ENCODE peak calls at places on chromosomes 12 and 14, in ten cellular contexts. F, M, I, X, V, T, K, L, Q and U are unnamed samples.

GRCh38 chr12:107684990-107685359 is 624 bp upstream of the PWP1 start:
- DNase-seq in K (no peak), M (peak; percentile 83), X (no peak), Q (peak; percentile 70), L (no peak), T (no peak), I (peak; percentile 8), F (no peak), V (no peak), U (no peak)

GRCh38 chr12:508795-509194 is 49.1 kb downstream of the B4GALNT3 start:
- DNase-seq in Q (peak; percentile 57), K (no peak), T (peak; percentile 57), F (no peak), L (no peak), V (no peak), M (no peak), I (peak; percentile 81), X (no peak), U (peak; percentile 48)

GRCh38 chr12:116969615-116970575 is 59.1 kb downstream of the FBXW8 start:
- DNase-seq in V (no peak), Q (no peak), F (peak; percentile 73), K (no peak), I (no peak), M (no peak), X (peak; percentile 37), L (peak; percentile 63), T (no peak), U (no peak)

GRCh38 chr14:104799657-104800599 is 973 bp upstream of the ZBTB42 start:
- DNase-seq in L (peak; percentile 90), M (peak; percentile 84), X (peak; percentile 95), T (peak; percentile 90), K (peak; percentile 96), Q (peak; percentile 95), V (peak; percentile 45), I (peak; percentile 77), F (peak; percentile 93), U (peak; percentile 85)

GRCh38 chr14:37150414-37150813 is 22.0 kb downstream of the SLC25A21 start:
- DNase-seq in K (no peak), X (no peak), F (no peak), T (no peak), I (peak; percentile 76), L (no peak), Q (peak; percentile 56), V (no peak), M (peak; percentile 40), U (no peak)

GRCh38 chr14:33943081-33943480 is 7.8 kb downstream of the EGLN3 start:
- DNase-seq in V (no peak), T (peak; percentile 61), I (no peak), Q (no peak), M (no peak), X (peak; percentile 51), K (no peak), L (no peak), F (no peak), U (no peak)

GRCh38 chr12:53219116-53219955 is 12.3 kb upstream of the ITGB7 start:
- DNase-seq in Q (peak; percentile 54), X (peak; percentile 41), V (peak; percentile 60), L (peak; percentile 61), K (peak; percentile 76), I (peak; percentile 49), M (no peak), F (peak; percentile 46), T (no peak), U (no peak)

GRCh38 chr12:11834104-11834812 is 184.8 kb downstream of the ETV6 start:
- DNase-seq in X (no peak), T (no peak), I (peak; percentile 49), F (no peak), K (no peak), Q (no peak), M (no peak), L (no peak), V (no peak), U (no peak)

GRCh38 chr12:123223241-123223668 is 9.7 kb downstream of the MPHOSPH9 start:
- DNase-seq in Q (no peak), I (no peak), V (no peak), K (no peak), T (no peak), X (no peak), F (no peak), L (no peak), M (no peak), U (no peak)

GRCh38 chr14:93655078-93655750 is 133.1 kb downstream of the PRIMA1 start:
- DNase-seq in T (no peak), V (peak; percentile 30), M (peak; percentile 82), K (no peak), X (no peak), L (no peak), F (no peak), I (peak; percentile 85), Q (peak; percentile 90), U (no peak)

GRCh38 chr12:120437735-120438494 is at the start of gene COX6A1:
- DNase-seq in F (peak; percentile 97), V (peak; percentile 99), I (peak; percentile 100), X (peak; percentile 95), T (peak; percentile 97), L (peak; percentile 92), K (peak; percentile 98), Q (peak; percentile 99), M (peak; percentile 100), U (peak; percentile 97)
- H3K27ac ChIP-seq in F (peak within 1 kb of the TSS; percentile 89), V (peak within 1 kb of the TSS; percentile 87), I (peak within 1 kb of the TSS; percentile 31), X (peak within 1 kb of the TSS; percentile 69), T (peak within 1 kb of the TSS; percentile 88), L (peak within 1 kb of the TSS; percentile 92), K (peak within 1 kb of the TSS; percentile 81), Q (peak within 1 kb of the TSS; percentile 53), M (peak within 1 kb of the TSS; percentile 80), U (peak within 1 kb of the TSS; percentile 81)

GRCh38 chr14:96493178-96493577 is 9.0 kb upstream of the PAPOLA start:
- DNase-seq in L (no peak), M (no peak), X (no peak), V (no peak), I (no peak), K (no peak), F (no peak), T (no peak), Q (no peak), U (no peak)
- H3K4me3 ChIP-seq in L (no peak overlapping the region), M (no peak overlapping the region), X (no peak overlapping the region), V (no peak overlapping the region), I (no peak overlapping the region), K (no peak overlapping the region), F (no peak overlapping the region), T (no peak overlapping the region), Q (no peak overlapping the region), U (no peak overlapping the region)

GRCh38 chr12:14613718-14614117 is 46.0 kb upstream of the PLBD1 start:
- DNase-seq in T (no peak), V (peak; percentile 18), Q (no peak), I (no peak), M (no peak), K (no peak), L (no peak), F (no peak), X (no peak), U (no peak)
- H3K27ac ChIP-seq in T (no peak overlapping the region), V (no peak overlapping the region), Q (no peak overlapping the region), I (no peak overlapping the region), M (no peak overlapping the region), K (no peak overlapping the region), L (peak overlapping the region; percentile 77), F (no peak overlapping the region), X (no peak overlapping the region), U (no peak overlapping the region)

GRCh38 chr12:85779768-85780167 is 56.4 kb downstream of the RASSF9 start:
- DNase-seq in I (peak; percentile 66), X (no peak), M (no peak), T (no peak), V (no peak), Q (no peak), F (no peak), L (no peak), K (no peak), U (no peak)

GRCh38 chr12:85782711-85783110 is 53.5 kb downstream of the RASSF9 start:
- DNase-seq in F (no peak), V (no peak), K (no peak), M (peak; percentile 68), Q (no peak), T (no peak), L (no peak), I (peak; percentile 24), X (no peak), U (no peak)

GRCh38 chr12:85781751-85782150 is 54.5 kb downstream of the RASSF9 start:
- DNase-seq in I (no peak), V (no peak), X (no peak), Q (no peak), L (no peak), F (no peak), M (no peak), K (no peak), T (no peak), U (no peak)

GRCh38 chr12:85784096-85784720 is 52.0 kb downstream of the RASSF9 start:
- DNase-seq in T (no peak), V (no peak), L (no peak), I (peak; percentile 75), F (no peak), M (peak; percentile 74), K (no peak), Q (no peak), X (no peak), U (no peak)
- H3K4me3 ChIP-seq in T (no peak overlapping the region), V (no peak overlapping the region), L (no peak overlapping the region), I (no peak overlapping the region), F (no peak overlapping the region), M (no peak overlapping the region), K (no peak overlapping the region), Q (no peak overlapping the region), X (no peak overlapping the region), U (no peak overlapping the region)